ENCODE peak calls at places on chromosomes 11 and 22, in five cellular contexts. J is iris pigment epithelial cell; P is amniotic stem cell; Y is activated CD4-positive, CD25-positive, alpha-beta regulatory T cell treated with anti-CD3 and anti-CD28 coated beads, Interleukin-2, amount 50 U/mL, for 72 hours; H is lung. V is an unnamed sample.
A peak's percentile ranks its signal among the peaks of the same experiment; 100 is the strongest.

GRCh38 chr11:66315921-66316811 is 678 bp downstream of the CD248 start:
- DNase-seq in J (no peak), P (no peak), Y (no peak), H (no peak), V (no peak)

GRCh38 chr22:46830001-46830715 is 67.7 kb downstream of the TBC1D22A start:
- DNase-seq in J (peak; percentile 57), P (no peak), Y (no peak), H (no peak), V (no peak)

GRCh38 chr11:12159351-12160099 is 49.1 kb downstream of the MICAL2 start:
- DNase-seq in J (peak; percentile 96), P (peak; percentile 51), Y (no peak), H (no peak), V (no peak)

GRCh38 chr22:40247976-40248375 is 70.3 kb downstream of the TNRC6B start:
- DNase-seq in J (no peak), P (no peak), Y (no peak), H (no peak), V (no peak)

GRCh38 chr11:64000026-64000739 is 13.9 kb downstream of the OTUB1 start:
- DNase-seq in J (peak; percentile 65), P (peak; percentile 23), Y (peak; percentile 77), H (no peak), V (peak; percentile 95)

GRCh38 chr11:2565447-2566222 is 120.8 kb downstream of the KCNQ1 start:
- DNase-seq in J (no peak), P (no peak), Y (no peak), H (no peak), V (no peak)

GRCh38 chr22:22942511-22943329 is 55.1 kb downstream of the IGLL5 start:
- DNase-seq in J (peak; percentile 60), P (no peak), Y (peak; percentile 77), H (peak; percentile 46), V (peak; percentile 74)

GRCh38 chr22:38865201-38866023 is 6.6 kb downstream of the CBX6 start:
- DNase-seq in J (no peak), P (no peak), Y (no peak), H (no peak), V (no peak)

GRCh38 chr11:93080146-93080759 is 110.8 kb downstream of the MTNR1B start:
- DNase-seq in J (no peak), P (no peak), Y (no peak), H (no peak), V (no peak)

GRCh38 chr11:92552942-92553341 is 328.3 kb downstream of the FAT3 start:
- DNase-seq in J (no peak), P (no peak), Y (no peak), H (no peak), V (no peak)

GRCh38 chr22:21009638-21010425 is 5.1 kb upstream of the P2RX6 start:
- DNase-seq in J (peak; percentile 53), P (no peak), Y (no peak), H (no peak), V (no peak)

GRCh38 chr11:1445741-1446445 is 40.7 kb downstream of the MOB2 start:
- DNase-seq in J (no peak), P (no peak), Y (no peak), H (no peak), V (no peak)

GRCh38 chr22:46929046-46929688 is 166.7 kb downstream of the TBC1D22A start:
- DNase-seq in J (no peak), P (no peak), Y (no peak), H (no peak), V (no peak)

GRCh38 chr11:126147268-126148111 is 64.0 kb downstream of the RPUSD4 start:
- DNase-seq in J (no peak), P (no peak), Y (no peak), H (no peak), V (no peak)

GRCh38 chr11:117972589-117973445 is 13.4 kb upstream of the IL10RA start:
- DNase-seq in J (no peak), P (no peak), Y (no peak), H (peak; percentile 29), V (no peak)

GRCh38 chr11:2465201-2466068 is 20.6 kb downstream of the KCNQ1 start:
- DNase-seq in J (no peak), P (no peak), Y (peak; percentile 28), H (no peak), V (no peak)

GRCh38 chr22:45817705-45818104 is 146.1 kb downstream of the ATXN10 start:
- DNase-seq in J (no peak), P (no peak), Y (no peak), H (no peak), V (no peak)

V was measured in GM13977.